ENCODE peak calls at places on chromosomes 7 and 10, in seven cellular contexts. N, G, B, Q, T, H and Y are unnamed samples.
A peak's percentile ranks its signal among the peaks of the same experiment; 100 is the strongest.

GRCh38 chr10:29200280-29200679 is 88.6 kb upstream of the LYZL1 start:
- DNase-seq in B (no peak), G (no peak), N (no peak), T (no peak), Q (no peak), H (no peak), Y (no peak)

GRCh38 chr7:87312215-87312865 is 33.1 kb upstream of the CROT start:
- DNase-seq in T (peak; percentile 73), Q (peak; percentile 9), G (peak; percentile 56), N (peak; percentile 25), H (peak; percentile 89), B (peak; percentile 15), Y (peak; percentile 23)

GRCh38 chr10:22683995-22684305 is 30.4 kb downstream of the PIP4K2A start:
- DNase-seq in G (no peak), Q (no peak), N (no peak), T (peak; percentile 41), H (no peak), B (no peak), Y (no peak)

GRCh38 chr7:19407270-19407669 is 262.0 kb upstream of the FERD3L start:
- DNase-seq in G (no peak), Q (no peak), H (no peak), B (no peak), T (no peak), N (no peak), Y (no peak)

GRCh38 chr10:72319416-72320254 is 35.1 kb downstream of the DNAJB12 start:
- DNase-seq in T (peak; percentile 91), N (peak; percentile 76), Q (no peak), B (no peak), H (peak; percentile 58), G (peak; percentile 86), Y (peak; percentile 85)

GRCh38 chr7:73701357-73701995 is 18.0 kb downstream of the STX1A start:
- DNase-seq in Q (peak; percentile 53), T (peak; percentile 92), H (peak; percentile 80), B (no peak), N (no peak), G (peak; percentile 54), Y (no peak)

GRCh38 chr10:133278577-133279265 is 2.1 kb upstream of the ADAM8 start:
- DNase-seq in H (peak; percentile 80), T (no peak), Q (no peak), N (peak; percentile 86), G (peak; percentile 72), B (no peak), Y (peak; percentile 73)

GRCh38 chr7:56287429-56288138 is 171.4 kb upstream of the NUPR2 start:
- DNase-seq in H (no peak), Q (no peak), B (no peak), T (peak; percentile 68), G (no peak), N (no peak), Y (no peak)

DNA sequence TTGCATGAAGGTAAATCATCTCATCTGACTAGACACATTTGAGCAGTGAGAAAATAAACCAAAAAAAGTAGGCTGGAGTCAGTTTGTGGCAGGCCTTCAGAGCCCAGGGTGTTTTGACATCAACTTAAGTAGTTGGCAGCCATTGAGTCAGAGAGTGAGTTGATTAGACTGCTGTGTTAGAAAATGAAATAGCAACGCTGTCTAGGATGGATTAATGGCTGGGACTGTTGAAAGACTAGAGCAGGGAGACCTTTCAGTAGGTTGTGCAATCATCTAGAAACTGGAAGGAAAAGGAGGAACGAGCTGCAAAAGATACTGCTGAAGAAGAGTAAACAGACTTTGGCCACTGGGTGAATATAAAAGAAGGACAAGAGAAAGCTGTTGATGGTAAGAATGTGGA is 28.6 kb upstream of the TRIL start:
- DNase-seq in G (no peak), B (no peak), T (no peak), H (no peak), Q (no peak), N (no peak), Y (no peak)
- TF ChIP-seq TAF1 in G (no peak), B (no peak), T (no peak), H (no peak), Q (no peak), N (no peak), Y (no peak)

GRCh38 chr7:6615853-6616555 is 594 bp downstream of the ZNF853 start:
- DNase-seq in B (no peak), N (no peak), G (peak; percentile 24), Q (no peak), H (no peak), T (peak; percentile 83), Y (no peak)
- TF ChIP-seq POLR2AphosphoS5 in B (no peak), N (no peak), G (no peak), Q (no peak), H (no peak), T (no peak), Y (no peak)

DNA sequence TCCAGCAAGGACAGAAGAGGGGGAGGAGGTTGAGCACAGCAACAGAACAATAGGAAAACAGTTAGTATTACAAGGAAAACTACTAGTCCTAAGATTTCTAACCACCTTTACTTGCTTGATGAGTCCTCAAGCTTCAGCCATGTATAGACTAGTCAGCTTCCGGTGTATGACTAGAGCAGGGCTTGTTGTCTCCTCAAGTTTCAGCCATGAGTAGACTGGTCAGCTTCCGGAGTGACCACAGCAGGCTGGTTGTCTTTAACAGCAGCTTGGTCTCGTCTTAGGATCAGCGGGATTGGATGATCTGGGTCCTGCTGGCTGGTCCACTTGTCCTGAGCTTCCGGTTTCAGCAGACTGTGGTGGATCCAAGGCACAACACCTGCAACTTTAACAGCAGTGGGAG is 10.6 kb upstream of the ZNF239 start:
- DNase-seq in G (no peak), T (no peak), Q (no peak), H (no peak), N (no peak), B (no peak), Y (no peak)
- TF ChIP-seq TAF1 in G (no peak), T (no peak), Q (no peak), H (no peak), N (no peak), B (no peak), Y (no peak)

GRCh38 chr7:54664235-54665228 is 94.5 kb downstream of the SEC61G start:
- DNase-seq in G (peak; percentile 40), N (peak; percentile 66), B (no peak), H (peak; percentile 16), Q (peak; percentile 64), T (peak; percentile 97), Y (peak; percentile 37)
- TF ChIP-seq POLR2AphosphoS5 in G (no peak), N (no peak), B (no peak), H (no peak), Q (no peak), T (no peak), Y (no peak)

DNA sequence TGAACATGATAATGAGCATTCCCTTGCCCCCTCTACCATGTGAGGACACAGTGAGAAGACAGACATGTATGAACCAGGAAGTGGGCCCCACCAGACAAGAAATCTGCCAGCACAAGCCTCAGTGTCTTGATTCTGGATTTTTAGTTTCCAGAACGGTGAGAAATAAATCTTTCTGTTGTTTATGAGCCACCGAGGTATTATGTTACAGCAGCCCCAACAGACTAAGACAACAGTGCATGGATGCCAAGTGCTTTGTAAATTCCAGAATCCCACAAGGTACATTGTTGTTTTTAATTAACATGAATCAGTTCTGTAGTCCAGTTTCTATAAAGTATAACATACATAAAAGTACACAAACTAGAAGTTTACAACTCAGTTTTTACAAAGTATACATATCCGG is 162.2 kb downstream of the ARHGAP21 start:
- DNase-seq in G (no peak), T (no peak), B (no peak), Q (no peak), N (no peak), H (no peak), Y (no peak)
- TF ChIP-seq TAF1 in G (no peak), T (no peak), B (no peak), Q (no peak), N (no peak), H (no peak), Y (no peak)

DNA sequence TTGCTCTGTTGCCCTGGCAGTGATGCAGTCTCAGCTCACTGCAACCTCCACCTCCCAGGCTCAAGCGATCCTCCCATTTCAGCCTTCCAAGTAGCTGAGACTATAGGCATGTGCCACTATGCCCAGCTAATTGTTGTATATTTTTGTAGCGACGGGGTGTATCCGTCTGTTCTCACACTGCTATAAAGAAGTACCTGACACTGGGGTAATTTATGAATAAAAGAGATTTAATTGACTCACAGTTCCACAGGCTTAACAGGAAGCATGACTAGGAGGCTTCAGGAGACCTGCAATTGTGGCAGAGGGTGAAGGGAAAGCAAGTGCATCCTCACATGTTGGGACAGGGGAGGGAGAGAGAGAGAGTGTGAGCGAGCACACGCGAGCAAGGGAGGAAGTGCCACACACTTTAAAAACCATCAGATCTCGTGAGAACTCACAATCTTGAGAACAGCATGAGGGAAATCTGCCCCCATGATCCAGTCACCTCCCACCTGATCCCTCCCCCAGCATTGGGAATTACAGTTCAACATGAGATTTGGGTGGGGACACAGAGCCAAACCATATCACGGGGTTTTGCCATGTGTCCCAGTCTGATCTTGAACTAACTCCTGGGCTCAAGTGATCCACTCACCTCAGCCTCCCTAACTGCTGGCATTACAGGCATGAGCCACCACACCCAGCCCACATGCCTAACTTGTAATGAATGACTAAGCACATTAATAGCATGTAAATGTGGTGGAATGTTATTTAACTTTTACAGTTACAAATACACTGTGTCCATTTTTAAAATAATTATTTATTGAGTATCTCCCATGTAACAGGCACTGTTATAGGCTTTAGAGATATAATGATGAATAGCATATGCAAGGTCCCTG is 65.5 kb downstream of the RALA start:
- DNase-seq in Q (no peak), N (no peak), H (no peak), B (no peak), T (no peak), G (no peak), Y (no peak)
- TF ChIP-seq POLR2AphosphoS5 in Q (no peak), N (no peak), H (no peak), B (no peak), T (no peak), G (no peak), Y (no peak)

GRCh38 chr10:102335184-102335583 is 60.3 kb upstream of the NFKB2 start:
- DNase-seq in N (no peak), B (no peak), Q (no peak), T (no peak), G (no peak), H (no peak), Y (no peak)
- TF ChIP-seq TAF1 in N (no peak), B (no peak), Q (no peak), T (no peak), G (no peak), H (no peak), Y (no peak)

GRCh38 chr7:41190615-41191014 is 512.3 kb downstream of the INHBA start:
- DNase-seq in T (no peak), Q (no peak), H (no peak), N (no peak), B (no peak), G (no peak), Y (no peak)
- TF ChIP-seq POLR2AphosphoS5 in T (no peak), Q (no peak), H (no peak), N (no peak), B (no peak), G (no peak), Y (no peak)

DNA sequence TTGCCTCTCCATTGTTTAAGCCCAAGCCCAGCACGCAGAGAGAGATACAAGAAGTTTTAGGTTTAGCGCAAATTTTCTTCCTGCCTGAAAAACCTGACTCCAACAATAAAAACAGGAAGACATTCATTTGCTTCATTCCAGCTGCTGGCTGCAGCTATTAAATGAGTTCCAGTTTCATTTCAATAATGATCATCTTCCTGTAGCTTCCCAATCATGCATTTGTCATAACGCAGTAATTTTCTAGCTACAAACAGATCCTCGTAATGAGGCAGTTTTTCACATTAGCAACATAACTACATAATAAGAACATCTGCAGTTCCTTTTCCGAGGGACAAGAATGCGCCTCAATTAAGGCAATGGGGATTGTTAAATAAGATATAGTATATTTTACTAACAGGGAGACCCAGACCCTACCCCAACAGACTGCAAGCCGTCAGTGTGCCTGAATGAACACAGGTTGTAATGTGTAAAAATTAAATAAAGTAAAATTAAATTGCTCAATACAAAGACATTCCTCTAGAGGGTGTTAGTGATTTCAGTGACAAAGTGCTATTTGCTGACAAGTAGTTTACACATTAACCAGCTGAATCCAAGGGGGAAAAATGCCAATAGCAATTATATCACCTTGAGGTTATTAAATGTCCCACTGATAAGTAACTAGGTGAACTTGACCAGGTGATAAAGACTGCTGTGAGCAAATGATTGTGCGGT is 110.7 kb downstream of the EBF3 start:
- DNase-seq in H (no peak), G (peak; percentile 25), N (no peak), Q (no peak), B (no peak), T (peak; percentile 48), Y (no peak)
- TF ChIP-seq TAF1 in H (no peak), G (no peak), N (no peak), Q (no peak), B (no peak), T (no peak), Y (no peak)